ENCODE peak calls at places on chromosomes 7 and 10, in six cellular contexts. Z is heart left ventricle; G is uterus; B is PC-3; Q is CD8-positive, alpha-beta memory T cell; O is OCI-LY7. P is an unnamed sample. For H3K4me1, the result is how much of the 10 kb centered on the place peaks cover.

GRCh38 chr7:21972397-21972784 is 26.7 kb upstream of the CDCA7L start:
- DNase-seq in G (no peak), Q (no peak), O (no peak), B (no peak), Z (no peak), P (no peak)

GRCh38 chr10:117518246-117518645 is 24.3 kb upstream of the EMX2 start:
- DNase-seq in Q (no peak), G (no peak), O (no peak), Z (no peak), B (no peak), P (no peak)

GRCh38 chr7:35839860-35840854 is 39.3 kb downstream of the SEPTIN7 start:
- DNase-seq in Q (no peak), B (peak), O (no peak), G (no peak), Z (no peak), P (no peak)

GRCh38 chr7:112448891-112449290 is 1.4 kb upstream of the IFRD1 start:
- DNase-seq in Z (no peak), O (no peak), B (peak), Q (no peak), G (no peak), P (no peak)

GRCh38 chr7:106167439-106168136 is 55.5 kb upstream of the SYPL1 start:
- DNase-seq in Q (no peak), O (no peak), Z (no peak), G (no peak), B (peak), P (no peak)

GRCh38 chr7:136293841-136294391 is 316.8 kb upstream of the MTPN start:
- DNase-seq in O (peak), Z (no peak), Q (no peak), G (no peak), B (no peak), P (no peak)

GRCh38 chr7:127765150-127765549 is 113.2 kb downstream of the SND1 start:
- DNase-seq in O (no peak), Q (no peak), Z (no peak), G (no peak), B (no peak), P (no peak)

GRCh38 chr7:2116086-2116810 is 116.5 kb downstream of the MAD1L1 start:
- DNase-seq in Q (no peak), B (peak), O (no peak), Z (no peak), G (peak), P (peak)

GRCh38 chr7:31175672-31176071 is 123.6 kb downstream of the ADCYAP1R1 start:
- DNase-seq in Z (no peak), G (no peak), O (peak), B (peak), Q (no peak), P (no peak)

GRCh38 chr7:96076350-96076707 is 245.6 kb downstream of the SLC25A13 start:
- DNase-seq in G (no peak), Q (no peak), B (no peak), O (no peak), Z (no peak), P (no peak)
- H3K4me3 ChIP-seq in G (no peak), Q (peak), B (peak), O (no peak), Z (peak), P (peak)

GRCh38 chr10:72822342-72822986 is 71.1 kb upstream of the OIT3 start:
- DNase-seq in Q (no peak), Z (no peak), O (no peak), G (no peak), B (no peak), P (no peak)
- H3K4me1 ChIP-seq in Q (under half), Z (under half), O (under half), G (under half), B (under half), P (under half)

GRCh38 chr10:73094986-73095478 is 1.6 kb downstream of the P4HA1 start:
- DNase-seq in G (no peak), O (no peak), B (peak), Z (no peak), Q (no peak), P (no peak)
- H3K27ac ChIP-seq in G (peak), O (peak), B (peak), Z (peak), Q (peak), P (peak)

GRCh38 chr7:7820409-7820808 is 102.0 kb upstream of the RPA3 start:
- DNase-seq in Z (no peak), O (no peak), G (no peak), B (no peak), Q (no peak), P (no peak)

GRCh38 chr7:7817748-7818147 is 99.3 kb upstream of the RPA3 start:
- DNase-seq in B (no peak), Q (no peak), G (no peak), O (no peak), Z (no peak), P (no peak)

GRCh38 chr7:7821517-7821916 is 103.1 kb upstream of the RPA3 start:
- DNase-seq in O (no peak), G (no peak), Z (no peak), B (no peak), Q (no peak), P (no peak)

GRCh38 chr7:7819442-7820247 is 101.2 kb upstream of the RPA3 start:
- DNase-seq in G (no peak), Z (no peak), Q (no peak), B (no peak), O (no peak), P (no peak)

DNA sequence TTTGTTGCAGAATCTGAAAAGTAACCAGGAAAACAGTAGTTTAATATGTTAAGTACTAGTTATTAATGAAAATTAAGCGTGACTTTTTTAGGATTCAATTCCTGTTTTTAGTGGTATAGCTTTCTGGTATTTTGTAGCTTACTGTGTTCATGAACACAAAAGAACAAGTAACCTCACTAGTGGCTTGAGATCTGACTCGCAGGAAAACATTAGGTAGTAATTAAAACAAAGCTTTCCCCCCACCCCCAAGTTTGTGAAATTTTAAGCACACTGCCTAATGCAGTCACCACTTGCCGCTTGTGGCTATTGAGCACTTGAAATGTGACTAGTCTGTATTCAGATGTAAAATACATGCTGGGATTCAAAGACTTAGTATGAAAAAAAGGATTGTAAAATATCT is 102.5 kb upstream of the RPA3 start:
- DNase-seq in Z (no peak), O (peak), Q (no peak), B (no peak), G (no peak), P (no peak)
- H3K4me3 ChIP-seq in Z (no peak), O (no peak), Q (no peak), B (no peak), G (no peak), P (no peak)

GRCh38 chr10:62623223-62623622 is 181.3 kb upstream of the ADO start:
- DNase-seq in B (no peak), Q (no peak), G (no peak), O (no peak), Z (no peak), P (no peak)
- H3K4me1 ChIP-seq in B (half or more), Q (under half), G (under half), O (half or more), Z (under half), P (under half)

GRCh38 chr10:78515037-78515872 is 481.6 kb downstream of the RPS24 start:
- DNase-seq in Z (no peak), G (peak), B (peak), O (no peak), Q (no peak), P (peak)
- H3K27ac ChIP-seq in Z (peak), G (peak), B (no peak), O (no peak), Q (no peak), P (peak)

GRCh38 chr10:128867819-128868218 is 599.2 kb upstream of the MGMT start:
- DNase-seq in O (no peak), Q (no peak), G (no peak), B (no peak), Z (no peak), P (no peak)

GRCh38 chr10:128870830-128871597 is 596.0 kb upstream of the MGMT start:
- DNase-seq in Q (no peak), B (no peak), Z (no peak), O (no peak), G (no peak), P (no peak)

GRCh38 chr10:128869101-128869712 is 597.8 kb upstream of the MGMT start:
- DNase-seq in Q (no peak), Z (no peak), G (no peak), B (no peak), O (no peak), P (no peak)

GRCh38 chr10:128867119-128867518 is 599.9 kb upstream of the MGMT start:
- DNase-seq in Z (no peak), O (no peak), B (no peak), Q (no peak), G (no peak), P (no peak)

DNA sequence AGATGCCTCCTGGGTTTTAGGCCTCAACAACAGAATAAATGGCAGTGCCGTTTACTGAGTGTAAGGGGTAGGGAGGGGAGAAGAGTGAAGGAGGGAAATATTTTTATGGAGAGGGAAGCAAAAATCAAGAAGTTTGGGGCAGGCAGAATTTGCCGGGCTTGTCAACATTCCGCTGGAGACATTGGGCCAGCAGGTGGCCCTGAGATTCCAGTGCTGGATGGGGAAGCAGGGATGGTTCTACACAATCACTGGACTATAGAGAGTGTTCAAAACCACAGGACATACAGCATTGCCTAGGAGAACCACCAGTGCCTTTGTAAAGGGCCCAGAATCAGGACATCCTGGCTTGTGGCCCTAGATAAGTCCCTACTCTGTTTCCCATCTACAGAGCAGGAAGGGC is 598.6 kb upstream of the MGMT start:
- DNase-seq in Q (no peak), Z (no peak), O (no peak), G (no peak), B (no peak), P (no peak)
- H3K4me3 ChIP-seq in Q (no peak), Z (no peak), O (no peak), G (no peak), B (no peak), P (no peak)

GRCh38 chr10:34721201-34721840 is 93.8 kb downstream of the PARD3 start:
- DNase-seq in B (peak), G (no peak), Q (no peak), O (no peak), Z (no peak), P (no peak)
- H3K4me1 ChIP-seq in B (half or more), G (under half), Q (under half), O (under half), Z (under half), P (under half)

DNA sequence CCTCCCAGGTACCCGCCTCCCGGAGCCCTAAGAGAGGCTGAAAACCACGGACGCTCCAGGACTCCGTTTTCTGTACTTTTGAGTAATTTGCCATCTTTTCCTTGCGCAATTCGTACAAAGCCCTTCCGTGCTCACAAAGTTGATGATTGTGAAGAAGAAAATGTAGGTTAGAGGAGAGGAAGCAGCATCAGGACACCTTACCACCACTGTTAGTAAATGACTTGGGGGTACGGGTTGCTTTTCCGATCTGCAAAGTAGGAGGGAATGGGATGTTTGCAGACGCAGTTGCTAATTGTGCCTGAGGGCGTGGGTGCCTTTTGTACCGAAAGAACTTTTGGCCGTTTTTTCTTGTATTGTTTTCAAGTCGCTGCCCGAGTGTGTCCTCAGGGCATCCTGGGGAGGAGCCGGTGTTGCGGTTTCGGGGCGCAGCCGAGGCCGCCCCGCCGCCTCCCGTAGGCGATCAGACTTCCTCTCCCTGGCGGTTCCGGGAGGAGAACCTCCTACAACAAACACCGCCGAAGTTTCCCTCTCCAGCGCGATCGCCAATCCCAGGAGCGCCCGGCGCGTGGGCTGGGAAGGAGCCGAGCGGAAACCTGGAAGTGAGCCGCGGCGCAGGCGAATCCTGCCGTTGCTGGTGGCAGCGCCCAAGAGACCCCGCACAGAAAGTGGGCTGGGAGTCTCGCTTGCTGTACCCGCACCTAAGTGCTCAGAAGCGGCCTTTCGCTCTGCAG is 985 bp downstream of the PRR15 start:
- DNase-seq in Q (no peak), G (peak), Z (peak), B (peak), O (no peak), P (peak)
- H3K27ac ChIP-seq in Q (no peak), G (peak), Z (peak), B (peak), O (no peak), P (peak)

P was measured in ovary.